ENCODE peak calls at places on chromosomes 6 and 20, in nine cellular contexts. B is ascending aorta; X is fibroblast of lung; A is brain microvascular endothelial cell; L is stomach; Y is dorsolateral prefrontal cortex; P is CD4-positive, alpha-beta memory T cell; F is cardiac muscle cell; Q is esophagus squamous epithelium. G is an unnamed sample.

GRCh38 chr20:13336308-13337089 is 115.4 kb downstream of the ISM1 start:
- DNase-seq in A (no peak), B (no peak), X (peak), Y (no peak), Q (no peak), F (no peak), P (no peak), L (no peak), G (no peak)

GRCh38 chr6:43496370-43497128 is 13.6 kb downstream of the LRRC73 start:
- DNase-seq in A (peak), X (peak), L (no peak), B (no peak), P (no peak), F (peak), Y (no peak), Q (no peak), G (no peak)

GRCh38 chr6:155528982-155529453 is 73.4 kb upstream of the NOX3 start:
- DNase-seq in Q (no peak), B (peak), X (peak), Y (no peak), F (no peak), P (no peak), L (no peak), A (peak), G (no peak)

GRCh38 chr20:61125536-61126180 is 126.4 kb upstream of the CDH4 start:
- DNase-seq in X (peak), F (no peak), A (no peak), B (no peak), L (no peak), Y (no peak), Q (no peak), P (no peak), G (no peak)

GRCh38 chr6:110613356-110613755 is 136.9 kb upstream of the SLC22A16 start:
- DNase-seq in A (no peak), L (no peak), Q (no peak), Y (no peak), F (no peak), X (no peak), B (no peak), P (no peak), G (no peak)

GRCh38 chr6:130307752-130308361 is 58.0 kb upstream of the TMEM200A start:
- DNase-seq in A (peak), B (no peak), Q (no peak), X (peak), F (no peak), Y (no peak), P (no peak), L (no peak), G (no peak)

GRCh38 chr6:97094376-97094775 is 169.8 kb downstream of the KLHL32 start:
- DNase-seq in A (no peak), L (no peak), F (no peak), X (no peak), Q (no peak), P (no peak), Y (no peak), B (no peak), G (no peak)

GRCh38 chr6:118717106-118717505 is 65.7 kb upstream of the CEP85L start:
- DNase-seq in X (no peak), Y (no peak), A (no peak), P (no peak), Q (no peak), B (no peak), F (no peak), L (no peak), G (no peak)

GRCh38 chr6:8080338-8081151 is 16.4 kb upstream of the BLOC1S5 start:
- DNase-seq in Y (no peak), F (no peak), A (peak), B (no peak), L (no peak), Q (no peak), P (no peak), X (peak), G (no peak)

GRCh38 chr6:21845018-21845417 is 251.5 kb downstream of the SOX4 start:
- DNase-seq in F (no peak), A (no peak), B (no peak), Y (no peak), Q (no peak), L (no peak), X (no peak), P (no peak), G (no peak)

GRCh38 chr20:1526896-1527295 is 30.6 kb downstream of the SIRPD start:
- DNase-seq in Q (no peak), X (no peak), P (no peak), L (no peak), B (no peak), A (no peak), Y (no peak), F (no peak), G (no peak)

GRCh38 chr6:50087231-50087954 is 37.7 kb upstream of the DEFB112 start:
- DNase-seq in P (no peak), X (peak), A (peak), L (no peak), Y (no peak), F (no peak), Q (no peak), B (no peak), G (no peak)

GRCh38 chr6:7827142-7827541 is 83.4 kb downstream of the TXNDC5 start:
- DNase-seq in F (no peak), L (no peak), A (peak), B (no peak), P (no peak), Q (no peak), Y (no peak), X (peak), G (no peak)

GRCh38 chr20:62040381-62040922 is 25.2 kb downstream of the TAF4 start:
- DNase-seq in B (no peak), Q (no peak), F (no peak), A (no peak), L (no peak), Y (no peak), X (no peak), P (no peak), G (no peak)

GRCh38 chr6:129725341-129725740 is 15.4 kb upstream of the ARHGAP18 start:
- DNase-seq in A (no peak), X (no peak), B (no peak), Q (no peak), P (no peak), F (no peak), L (no peak), Y (no peak), G (no peak)

GRCh38 chr20:62618622-62619529 is 23.4 kb upstream of the SLCO4A1 start:
- DNase-seq in L (no peak), A (no peak), B (no peak), Q (no peak), X (no peak), Y (no peak), F (no peak), P (no peak), G (no peak)

GRCh38 chr20:49915118-49915379 is 280 bp downstream of the SPATA2 start:
- DNase-seq in Q (no peak), Y (no peak), B (no peak), X (no peak), F (no peak), L (no peak), P (no peak), A (no peak), G (no peak)

GRCh38 chr6:90311569-90311968 is 14.9 kb upstream of the BACH2 start:
- DNase-seq in Q (no peak), X (no peak), F (no peak), Y (no peak), A (no peak), L (no peak), P (no peak), B (no peak), G (no peak)

GRCh38 chr20:51930775-51931174 is 128.5 kb upstream of the SALL4 start:
- DNase-seq in P (no peak), Y (no peak), F (no peak), Q (no peak), X (peak), B (no peak), A (peak), L (no peak), G (no peak)

GRCh38 chr20:9939231-9939630 is 95.6 kb upstream of the ANKEF1 start:
- DNase-seq in B (no peak), F (no peak), L (no peak), A (no peak), Q (no peak), P (no peak), Y (no peak), X (no peak), G (no peak)

GRCh38 chr20:63702751-63703470 is 4.9 kb downstream of the ARFRP1 start:
- DNase-seq in X (no peak), B (peak), Y (no peak), F (no peak), Q (no peak), L (no peak), A (no peak), P (no peak), G (no peak)

DNA sequence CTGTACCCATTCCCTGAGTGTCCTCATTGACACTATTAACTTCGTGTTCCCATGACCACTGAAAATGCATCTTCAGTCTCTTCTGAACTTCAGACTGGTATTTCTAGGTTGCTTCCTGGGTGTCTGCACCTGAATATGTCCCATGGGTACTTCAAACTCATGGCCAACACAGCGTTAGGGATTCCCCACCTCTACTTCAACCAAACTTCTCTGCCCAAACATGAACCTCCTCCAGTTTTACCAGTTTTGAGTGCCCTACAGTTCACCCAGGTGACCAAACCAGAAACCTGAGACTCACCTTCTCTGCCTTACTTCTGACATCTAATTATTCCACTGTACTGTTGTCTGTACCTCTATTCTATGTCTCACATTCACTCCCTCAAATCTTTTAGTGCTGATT is 99.5 kb upstream of the SUPT3H start:
- DNase-seq in L (no peak), B (no peak), Y (no peak), P (no peak), Q (no peak), A (no peak), F (no peak), X (no peak), G (no peak)
- H3K27ac ChIP-seq in L (no peak), B (no peak), Y (peak), P (peak), Q (peak), A (no peak), F (no peak), X (no peak), G (peak)

GRCh38 chr6:113763883-113764282 is 93.3 kb upstream of the MARCKS start:
- DNase-seq in X (peak), Q (no peak), L (no peak), A (peak), B (no peak), Y (no peak), F (no peak), P (no peak), G (no peak)
- H3K27ac ChIP-seq in X (no peak), Q (peak), L (no peak), A (no peak), B (no peak), Y (no peak), F (no peak), P (no peak), G (no peak)

DNA sequence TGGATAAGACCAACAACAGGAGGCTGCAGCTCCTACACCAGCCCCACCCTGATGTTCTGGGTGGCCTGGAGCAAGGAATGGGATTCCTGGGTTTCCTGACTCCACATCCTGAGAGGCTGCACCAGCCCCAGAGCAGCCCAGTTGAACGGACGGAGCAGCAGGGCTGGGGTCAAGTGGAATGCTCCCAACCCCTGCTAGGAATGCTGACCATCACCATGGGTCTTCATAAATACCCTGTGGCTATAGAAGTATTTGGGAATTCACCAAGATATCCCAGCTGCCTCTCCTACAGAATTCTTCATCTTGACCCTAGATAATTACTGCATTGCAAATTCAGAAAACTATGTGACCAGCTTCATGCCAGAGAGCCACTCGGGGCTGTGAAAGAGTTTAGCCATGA is 180.3 kb downstream of the THBS2 start:
- DNase-seq in Y (no peak), Q (no peak), B (no peak), P (no peak), A (peak), F (no peak), L (no peak), X (peak), G (no peak)
- H3K27ac ChIP-seq in Y (no peak), Q (no peak), B (peak), P (no peak), A (peak), F (no peak), L (peak), X (no peak), G (no peak)

GRCh38 chr6:47700051-47700450 is 1.7 kb downstream of the ADGRF4 start:
- DNase-seq in Y (no peak), B (no peak), Q (no peak), A (peak), F (no peak), L (no peak), P (no peak), X (peak), G (no peak)
- H3K27ac ChIP-seq in Y (no peak), B (no peak), Q (peak), A (no peak), F (no peak), L (no peak), P (no peak), X (no peak), G (no peak)

GRCh38 chr20:53510266-53510665 is 83.4 kb downstream of the ZNF217 start:
- DNase-seq in Y (no peak), X (no peak), B (no peak), Q (no peak), L (no peak), F (no peak), P (no peak), A (no peak), G (no peak)
- H3K27ac ChIP-seq in Y (no peak), X (no peak), B (no peak), Q (no peak), L (no peak), F (no peak), P (no peak), A (no peak), G (no peak)

G was measured in caudate nucleus.